ENCODE peak calls at places on chromosomes 11 and 22, in seven cellular contexts. J, N, D, Q, A, C and S are unnamed samples.

GRCh38 chr11:57116654-57117053 is 65.1 kb upstream of the LRRC55 start:
- DNase-seq in D (peak; percentile 28), A (peak; percentile 36), J (no peak), N (no peak), C (no peak), Q (no peak), S (no peak)

GRCh38 chr11:14300661-14301304 is 58.2 kb downstream of the RRAS2 start:
- DNase-seq in Q (peak; percentile 51), C (peak; percentile 42), D (peak; percentile 6), N (no peak), A (peak; percentile 58), J (no peak), S (no peak)

GRCh38 chr22:33887173-33887572 is 33.1 kb downstream of the LARGE1 start:
- DNase-seq in D (no peak), Q (no peak), J (no peak), C (no peak), A (no peak), N (no peak), S (no peak)

GRCh38 chr11:108224908-108225786 is 2.3 kb downstream of the ATM start:
- DNase-seq in A (no peak), D (no peak), Q (no peak), J (no peak), N (no peak), C (no peak), S (no peak)

GRCh38 chr22:17846326-17846992 is 72.2 kb upstream of the BID start:
- DNase-seq in A (no peak), D (no peak), J (no peak), C (no peak), N (no peak), Q (no peak), S (no peak)

GRCh38 chr11:11407738-11408084 is 54.7 kb upstream of the CSNK2A3 start:
- DNase-seq in D (no peak), C (no peak), J (no peak), A (no peak), N (no peak), Q (no peak), S (no peak)

GRCh38 chr22:37193629-37194191 is 5.7 kb upstream of the C1QTNF6 start:
- DNase-seq in A (no peak), N (no peak), C (no peak), Q (no peak), J (no peak), D (no peak), S (no peak)

GRCh38 chr22:36879775-36880174 is 19.0 kb downstream of the NCF4 start:
- DNase-seq in J (no peak), C (no peak), A (no peak), Q (peak; percentile 77), D (no peak), N (no peak), S (no peak)

GRCh38 chr11:15118431-15118830 is 3.7 kb downstream of the INSC start:
- DNase-seq in N (no peak), A (no peak), J (no peak), C (no peak), Q (no peak), D (no peak), S (no peak)

GRCh38 chr11:41099654-41100053 is 359.8 kb downstream of the LRRC4C start:
- DNase-seq in A (no peak), J (no peak), N (no peak), C (no peak), D (no peak), Q (no peak), S (no peak)

GRCh38 chr11:44763111-44763820 is 36.5 kb downstream of the TSPAN18 start:
- DNase-seq in C (peak; percentile 19), D (no peak), N (no peak), J (no peak), A (no peak), Q (no peak), S (no peak)

GRCh38 chr22:33853200-33854097 is 66.8 kb downstream of the LARGE1 start:
- DNase-seq in A (peak; percentile 63), N (no peak), D (peak; percentile 60), C (no peak), Q (peak; percentile 41), J (peak; percentile 81), S (no peak)

GRCh38 chr11:1375955-1376258 is 13.8 kb upstream of the BRSK2 start:
- DNase-seq in Q (no peak), D (no peak), N (no peak), A (no peak), C (no peak), J (peak; percentile 44), S (no peak)

GRCh38 chr22:42967933-42968332 is 47.0 kb downstream of the PACSIN2 start:
- DNase-seq in A (no peak), C (no peak), Q (no peak), D (no peak), N (no peak), J (no peak), S (no peak)

GRCh38 chr11:37502202-37502601 is 904.2 kb upstream of the RAG2 start:
- DNase-seq in C (no peak), D (no peak), J (no peak), Q (no peak), N (no peak), A (no peak), S (no peak)

GRCh38 chr11:128716661-128717210 is 22.9 kb downstream of the FLI1 start:
- DNase-seq in N (no peak), A (no peak), J (no peak), D (no peak), Q (no peak), C (no peak), S (no peak)

GRCh38 chr11:45102361-45102809 is 44.1 kb upstream of the PRDM11 start:
- DNase-seq in J (no peak), A (no peak), Q (no peak), N (no peak), D (no peak), C (no peak), S (no peak)

GRCh38 chr11:27370374-27370773 is 7.4 kb upstream of the CCDC34 start:
- DNase-seq in D (no peak), N (no peak), A (no peak), C (peak; percentile 41), J (no peak), Q (no peak), S (no peak)

GRCh38 chr11:123060265-123061000 is 1.5 kb downstream of the HSPA8 start:
- DNase-seq in J (no peak), D (no peak), N (no peak), C (no peak), A (no peak), Q (no peak), S (no peak)

GRCh38 chr11:63939351-63939920 is 634 bp downstream of the NAA40 start:
- DNase-seq in D (peak; percentile 37), J (no peak), A (no peak), Q (no peak), N (no peak), C (no peak), S (no peak)

GRCh38 chr11:72814139-72814830 is at the start of gene ATG16L2:
- DNase-seq in A (peak; percentile 88), N (peak; percentile 42), Q (no peak), D (peak; percentile 83), J (peak; percentile 96), C (peak; percentile 92), S (peak; percentile 81)

GRCh38 chr11:111734383-111735261 is 31.6 kb downstream of the PPP2R1B start:
- DNase-seq in J (peak; percentile 65), N (no peak), A (no peak), Q (no peak), D (no peak), C (no peak), S (no peak)

GRCh38 chr11:42770444-42771065 is 541.2 kb upstream of the API5 start:
- DNase-seq in J (no peak), D (peak; percentile 11), C (no peak), Q (no peak), N (no peak), A (peak; percentile 26), S (no peak)

GRCh38 chr11:70399681-70400112 is 1.4 kb downstream of the CTTN start:
- DNase-seq in A (peak; percentile 90), C (peak; percentile 59), N (peak; percentile 81), Q (peak; percentile 80), D (no peak), J (peak; percentile 86), S (no peak)

GRCh38 chr22:30375312-30375849 is 11.8 kb downstream of the RNF215 start:
- DNase-seq in J (no peak), D (no peak), N (no peak), Q (no peak), C (no peak), A (no peak), S (no peak)

GRCh38 chr22:37680191-37680851 is 4.9 kb downstream of the LGALS1 start:
- DNase-seq in D (no peak), J (no peak), N (no peak), C (no peak), A (no peak), Q (no peak), S (no peak)

GRCh38 chr11:44621140-44621681 is 55.7 kb downstream of the CD82 start:
- DNase-seq in J (peak; percentile 95), C (peak; percentile 93), A (peak; percentile 70), Q (no peak), N (peak; percentile 69), D (peak; percentile 50), S (no peak)

GRCh38 chr11:94968334-94968958 is 4.9 kb downstream of the CWC15 start:
- DNase-seq in N (no peak), D (no peak), C (no peak), J (no peak), A (no peak), Q (no peak), S (no peak)

GRCh38 chr11:43381802-43382201 is 23.1 kb downstream of the TTC17 start:
- DNase-seq in N (no peak), C (no peak), A (no peak), J (no peak), Q (no peak), D (no peak), S (no peak)